ENCODE peak calls at places on chromosomes 4 and X, in five cellular contexts. U is NB4, K is endothelial cell, Y is Panc1, S is heart right ventricle. O is an unnamed sample.

GRCh38 chr4:52701207-52701606 is 42.1 kb upstream of the USP46 start:
- DNase-seq in U (no peak), Y (no peak), K (no peak), S (no peak), O (peak)

GRCh38 chr4:38455092-38455855 is 208.7 kb upstream of the KLF3 start:
- DNase-seq in S (no peak), K (no peak), U (no peak), Y (no peak), O (peak)

GRCh38 chrX:123425904-123426303 is 241.8 kb downstream of the GRIA3 start:
- DNase-seq in U (no peak), K (no peak), S (peak), Y (no peak), O (no peak)

GRCh38 chr4:42482516-42483327 is 85.4 kb downstream of the SHISA3 start:
- DNase-seq in U (no peak), Y (no peak), S (no peak), K (no peak), O (no peak)

GRCh38 chr4:52045028-52045427 is 6.1 kb upstream of the SPATA18 start:
- DNase-seq in Y (no peak), S (no peak), U (no peak), K (no peak), O (no peak)

GRCh38 chr4:5958199-5958735 is 60.0 kb downstream of the C4orf50 start:
- DNase-seq in K (no peak), Y (no peak), S (no peak), U (no peak), O (no peak)

GRCh38 chr4:8329859-8330761 is 60.6 kb downstream of the HTRA3 start:
- DNase-seq in K (no peak), Y (no peak), S (no peak), U (no peak), O (no peak)

GRCh38 chr4:158787718-158788441 is 19.1 kb downstream of the FNIP2 start:
- DNase-seq in U (no peak), Y (no peak), S (no peak), K (no peak), O (no peak)

GRCh38 chrX:7690842-7691241 is 152.1 kb upstream of the VCX start:
- DNase-seq in U (no peak), Y (no peak), K (no peak), S (no peak), O (no peak)

GRCh38 chr4:87527446-87528240 is 1.5 kb downstream of the SPARCL1 start:
- DNase-seq in Y (no peak), S (no peak), U (no peak), K (no peak), O (no peak)

GRCh38 chrX:125398959-125399440 is 79.3 kb downstream of the TEX13C start:
- DNase-seq in U (peak), K (no peak), Y (no peak), S (no peak), O (no peak)

GRCh38 chrX:118717703-118718391 is 9.6 kb upstream of the IL13RA1 start:
- DNase-seq in K (no peak), Y (no peak), S (no peak), U (peak), O (no peak)

GRCh38 chr4:164949448-164950118 is 27.9 kb downstream of the TRIM61 start:
- DNase-seq in K (peak), U (no peak), Y (no peak), S (no peak), O (no peak)

GRCh38 chrX:118520206-118520857 is 24.7 kb downstream of the DOCK11 start:
- DNase-seq in S (no peak), K (no peak), U (no peak), Y (no peak), O (no peak)

GRCh38 chr4:171279131-171279530 is 534.1 kb upstream of the GALNTL6 start:
- DNase-seq in U (no peak), Y (no peak), S (no peak), K (no peak), O (no peak)

GRCh38 chr4:51851937-51852290 is 9.0 kb downstream of the DCUN1D4 start:
- DNase-seq in U (no peak), S (no peak), K (no peak), Y (no peak), O (no peak)

GRCh38 chr4:41718907-41719306 is 29.6 kb downstream of the PHOX2B start:
- DNase-seq in U (no peak), S (no peak), K (no peak), Y (no peak), O (no peak)

GRCh38 chrX:72128881-72129280 is 2.8 kb downstream of the RTL5 start:
- DNase-seq in S (no peak), K (peak), U (peak), Y (no peak), O (no peak)

GRCh38 chrX:18666614-18667013 is 5.3 kb downstream of the RS1 start:
- DNase-seq in Y (no peak), S (no peak), U (no peak), K (no peak), O (no peak)

GRCh38 chr4:116358633-116359222 is 726.6 kb downstream of the TRAM1L1 start:
- DNase-seq in K (peak), S (peak), Y (peak), U (peak), O (peak)

GRCh38 chr4:148834804-148835598 is 392.8 kb upstream of the NR3C2 start:
- DNase-seq in Y (no peak), S (no peak), K (no peak), U (peak), O (no peak)

GRCh38 chr4:45119376-45119775 is 393.0 kb upstream of the GNPDA2 start:
- DNase-seq in K (no peak), Y (no peak), S (no peak), U (no peak), O (no peak)

GRCh38 chr4:185587444-185588161 is 52.3 kb upstream of the PDLIM3 start:
- DNase-seq in Y (no peak), U (no peak), S (no peak), K (no peak), O (peak)

GRCh38 chr4:138512766-138513165 is 270.6 kb upstream of the SLC7A11 start:
- DNase-seq in Y (no peak), K (no peak), U (no peak), S (no peak), O (no peak)

GRCh38 chr4:39169426-39169825 is 12.9 kb upstream of the WDR19 start:
- DNase-seq in S (no peak), K (no peak), Y (no peak), U (no peak), O (no peak)

GRCh38 chrX:109760241-109760921 is 27.3 kb upstream of the ACSL4 start:
- DNase-seq in S (no peak), U (no peak), K (no peak), Y (no peak), O (no peak)

GRCh38 chr4:128468485-128468989 is 180.9 kb upstream of the PGRMC2 start:
- DNase-seq in K (no peak), S (peak), U (no peak), Y (no peak), O (no peak)

GRCh38 chr4:140018931-140019618 is 134.9 kb downstream of the MAML3 start:
- DNase-seq in K (no peak), Y (peak), S (no peak), U (peak), O (no peak)

GRCh38 chrX:40496728-40497127 is 84.0 kb upstream of the ATP6AP2 start:
- DNase-seq in K (peak), U (no peak), S (peak), Y (no peak), O (no peak)

GRCh38 chrX:141468940-141469339 is 115.6 kb downstream of the SPANXA1 start:
- DNase-seq in S (no peak), U (no peak), K (no peak), Y (no peak), O (no peak)

GRCh38 chr4:41957634-41958033 is 22.4 kb downstream of the TMEM33 start:
- DNase-seq in S (no peak), Y (no peak), U (peak), K (no peak), O (peak)

GRCh38 chrX:19814240-19814639 is 73.2 kb downstream of the SH3KBP1 start:
- DNase-seq in U (peak), S (no peak), K (no peak), Y (no peak), O (no peak)

GRCh38 chr4:4524364-4524763 is 17.5 kb downstream of the STX18 start:
- DNase-seq in U (peak), Y (no peak), K (peak), S (no peak), O (peak)

GRCh38 chrX:133056341-133056740 is 40.6 kb downstream of the USP26 start:
- DNase-seq in S (no peak), Y (no peak), U (no peak), K (no peak), O (no peak)

GRCh38 chr4:183876268-183876934 is 28.7 kb upstream of the STOX2 start:
- DNase-seq in Y (no peak), S (peak), K (no peak), U (no peak), O (no peak)

GRCh38 chr4:8914461-8915171 is 43.0 kb upstream of the HMX1 start:
- DNase-seq in Y (no peak), U (peak), S (no peak), K (no peak), O (peak)

GRCh38 chrX:42948723-42949122 is 170.8 kb upstream of the PPP1R2C start:
- DNase-seq in S (no peak), U (no peak), K (no peak), Y (no peak), O (no peak)

DNA sequence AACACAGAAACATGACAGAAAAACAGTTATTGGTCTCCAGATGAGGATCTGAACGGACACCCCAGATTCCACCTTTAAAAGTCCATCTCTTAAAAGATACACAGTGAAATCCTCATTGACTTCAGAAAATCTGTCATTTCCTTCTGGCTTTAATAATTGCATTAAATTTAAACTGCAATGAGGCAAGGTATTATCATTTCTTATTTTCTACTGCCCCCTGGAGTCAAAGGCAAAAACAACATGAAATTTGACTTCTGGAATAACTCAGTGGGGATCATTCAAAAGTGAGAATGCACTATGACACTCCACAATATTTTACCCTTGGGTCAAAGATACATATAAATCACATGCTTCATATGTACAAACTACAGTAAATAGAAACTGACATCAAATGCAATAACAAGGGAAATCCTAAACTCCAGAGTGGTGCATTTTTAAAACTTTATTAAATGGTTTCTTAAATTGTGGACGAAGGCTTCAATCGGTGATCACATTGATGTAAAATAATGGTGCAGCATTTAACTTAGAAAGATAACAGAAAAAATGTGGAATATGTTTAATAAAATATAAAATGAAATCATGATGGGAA is 56.4 kb upstream of the SPANXN1 start:
- DNase-seq in S (no peak), U (peak), K (no peak), Y (no peak), O (peak)
- TF ChIP-seq CTCF in S (peak), U (peak), K (peak), Y (peak), O (peak)

DNA sequence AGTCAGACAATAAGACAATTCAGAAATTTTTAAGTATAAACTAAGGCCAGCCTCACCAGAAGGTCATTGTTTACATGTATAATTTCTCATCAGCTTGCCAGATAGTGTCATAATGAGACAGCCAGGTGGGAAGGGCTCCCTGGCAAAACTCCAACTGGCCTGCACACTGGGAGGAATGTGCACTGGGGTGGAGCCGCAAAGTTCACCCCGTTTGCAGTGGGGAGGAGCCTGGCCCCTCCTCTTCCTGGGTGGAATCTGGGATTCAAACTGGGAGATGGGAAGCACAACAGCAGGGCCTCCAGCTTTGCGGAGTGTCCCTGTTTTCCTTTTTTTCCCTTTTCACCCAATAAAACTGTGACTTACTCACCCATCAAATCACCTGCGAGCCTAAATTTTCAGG is 329.9 kb downstream of the SMARCA1 start:
- DNase-seq in U (no peak), Y (no peak), S (peak), K (no peak), O (no peak)
- TF ChIP-seq CTCF in U (no peak), Y (no peak), S (no peak), K (no peak), O (no peak)

GRCh38 chr4:2954358-2955185 is 8.6 kb downstream of the NOP14 start:
- DNase-seq in Y (no peak), U (peak), K (no peak), S (no peak), O (peak)
- TF ChIP-seq CTCF in Y (peak), U (peak), K (peak), S (no peak), O (peak)

GRCh38 chr4:24584175-24584850 is at the start of gene DHX15:
- DNase-seq in U (peak), Y (peak), S (peak), K (peak), O (peak)
- TF ChIP-seq CTCF in U (no peak), Y (no peak), S (no peak), K (no peak), O (no peak)